ENCODE peak calls at places on chromosomes 1 and 21, in eight cellular contexts. O, D, G, H, V, L, W and B are unnamed samples.

GRCh38 chr1:181647314-181648035 is 164.2 kb downstream of the CACNA1E start:
- DNase-seq in H (no peak), D (no peak), G (no peak), W (no peak), V (no peak), L (no peak), O (no peak), B (no peak)

GRCh38 chr1:55951291-55951690 is 628.1 kb downstream of the PLPP3 start:
- DNase-seq in W (no peak), D (no peak), L (no peak), V (no peak), H (no peak), O (no peak), G (no peak), B (no peak)

GRCh38 chr1:184624626-184625025 is 130.0 kb downstream of the EDEM3 start:
- DNase-seq in H (no peak), L (no peak), G (no peak), V (no peak), D (no peak), O (no peak), W (no peak), B (no peak)

GRCh38 chr1:35788139-35788538 is 18.4 kb upstream of the CLSPN start:
- DNase-seq in V (no peak), L (no peak), O (no peak), H (no peak), W (no peak), G (no peak), D (no peak), B (no peak)

GRCh38 chr1:24102966-24103365 is 9.0 kb downstream of the MYOM3 start:
- DNase-seq in W (peak), O (no peak), V (no peak), H (no peak), D (no peak), L (no peak), G (no peak), B (no peak)

GRCh38 chr1:92329356-92330129 is 30.7 kb downstream of the RPAP2 start:
- DNase-seq in V (no peak), L (no peak), G (no peak), O (no peak), W (no peak), D (no peak), H (no peak), B (no peak)

GRCh38 chr1:22038036-22038435 is 14.5 kb upstream of the CDC42 start:
- DNase-seq in W (peak), O (no peak), G (no peak), H (no peak), L (no peak), V (no peak), D (no peak), B (no peak)

GRCh38 chr1:4650486-4650885 is 3.9 kb upstream of the AJAP1 start:
- DNase-seq in L (no peak), O (no peak), D (no peak), H (no peak), V (peak), W (no peak), G (no peak), B (no peak)

GRCh38 chr1:34163792-34164509 is 1.1 kb downstream of the CSMD2 start:
- DNase-seq in V (peak), H (peak), G (no peak), L (no peak), O (peak), W (no peak), D (no peak), B (no peak)

GRCh38 chr1:164772635-164773034 is 213.7 kb downstream of the PBX1 start:
- DNase-seq in G (peak), H (peak), W (peak), O (no peak), V (peak), D (peak), L (no peak), B (peak)

GRCh38 chr1:226308166-226308722 is 720 bp downstream of the LIN9 start:
- DNase-seq in O (no peak), L (no peak), H (peak), G (no peak), V (no peak), D (peak), W (peak), B (no peak)

GRCh38 chr1:151535326-151536271 is 4.5 kb upstream of the TUFT1 start:
- DNase-seq in O (no peak), D (no peak), G (no peak), W (no peak), H (no peak), L (no peak), V (no peak), B (no peak)

GRCh38 chr21:29330797-29331196 is 32.1 kb downstream of the BACH1 start:
- DNase-seq in W (no peak), L (no peak), G (no peak), H (no peak), V (no peak), D (no peak), O (no peak), B (no peak)

GRCh38 chr1:201648911-201649775 is 110.2 kb downstream of the NAV1 start:
- DNase-seq in V (no peak), D (no peak), W (peak), O (no peak), H (no peak), L (no peak), G (no peak), B (no peak)